ENCODE peak calls at places on chromosomes 3 and 15, in eight cellular contexts. B, L, Y, I, F, S, C and Z are unnamed samples.

GRCh38 chr3:35936571-35936970 is 297.2 kb downstream of the ARPP21 start:
- DNase-seq in B (peak), L (no peak), Y (peak), I (no peak), F (no peak), S (no peak), C (peak), Z (no peak)

GRCh38 chr3:118943597-118943996 is 91.0 kb downstream of the IGSF11 start:
- DNase-seq in B (no peak), L (no peak), Y (no peak), I (peak), F (peak), S (no peak), C (no peak), Z (no peak)

GRCh38 chr3:133466531-133467386 is 66.9 kb downstream of the BFSP2 start:
- DNase-seq in B (no peak), L (no peak), Y (no peak), I (no peak), F (no peak), S (no peak), C (peak), Z (no peak)

GRCh38 chr3:108127301-108127988 is 36.6 kb upstream of the CD47 start:
- DNase-seq in B (no peak), L (peak), Y (no peak), I (peak), F (no peak), S (peak), C (no peak), Z (peak)

GRCh38 chr15:66655511-66655910 is 46.5 kb upstream of the SMAD6 start:
- DNase-seq in B (no peak), L (no peak), Y (no peak), I (no peak), F (no peak), S (no peak), C (no peak), Z (peak)

GRCh38 chr3:97692406-97692805 is 72.2 kb upstream of the ARL6 start:
- DNase-seq in B (no peak), L (no peak), Y (no peak), I (no peak), F (no peak), S (no peak), C (no peak), Z (no peak)

GRCh38 chr3:73874596-73874995 is 249.9 kb upstream of the PDZRN3 start:
- DNase-seq in B (no peak), L (no peak), Y (no peak), I (peak), F (peak), S (no peak), C (no peak), Z (no peak)

GRCh38 chr15:92880796-92881569 is 19.1 kb upstream of the CHD2 start:
- DNase-seq in B (no peak), L (no peak), Y (no peak), I (no peak), F (no peak), S (no peak), C (no peak), Z (no peak)

GRCh38 chr3:18382760-18383369 is 42.3 kb downstream of the SATB1 start:
- DNase-seq in B (no peak), L (no peak), Y (no peak), I (no peak), F (no peak), S (no peak), C (no peak), Z (no peak)

GRCh38 chr3:182258538-182259177 is 534.6 kb upstream of the ATP11B start:
- DNase-seq in B (peak), L (no peak), Y (no peak), I (peak), F (peak), S (no peak), C (no peak), Z (no peak)

GRCh38 chr15:37014137-37014536 is 86.2 kb downstream of the MEIS2 start:
- DNase-seq in B (peak), L (no peak), Y (no peak), I (no peak), F (no peak), S (no peak), C (no peak), Z (no peak)

GRCh38 chr3:131998027-131998426 is 36.8 kb downstream of the CPNE4 start:
- DNase-seq in B (no peak), L (no peak), Y (no peak), I (no peak), F (no peak), S (no peak), C (no peak), Z (no peak)

GRCh38 chr3:160822931-160823330 is 66.9 kb downstream of the PPM1L start:
- DNase-seq in B (no peak), L (no peak), Y (no peak), I (no peak), F (peak), S (no peak), C (peak), Z (no peak)

GRCh38 chr15:95025924-95026728 is 794.8 kb downstream of the MCTP2 start:
- DNase-seq in B (peak), L (no peak), Y (peak), I (no peak), F (peak), S (no peak), C (peak), Z (no peak)

GRCh38 chr15:40900256-40901052 is 6.2 kb downstream of the VPS18 start:
- DNase-seq in B (no peak), L (no peak), Y (no peak), I (no peak), F (no peak), S (no peak), C (no peak), Z (peak)

GRCh38 chr3:133472242-133472641 is 72.4 kb downstream of the BFSP2 start:
- DNase-seq in B (peak), L (no peak), Y (peak), I (no peak), F (no peak), S (no peak), C (peak), Z (no peak)

GRCh38 chr3:133733226-133733625 is 13.0 kb upstream of the TF start:
- DNase-seq in B (no peak), L (no peak), Y (no peak), I (no peak), F (no peak), S (no peak), C (no peak), Z (no peak)

GRCh38 chr15:34217587-34218225 is 7.1 kb upstream of the EMC4 start:
- DNase-seq in B (peak), L (no peak), Y (peak), I (no peak), F (no peak), S (no peak), C (no peak), Z (no peak)

GRCh38 chr3:9142346-9142745 is 107.1 kb downstream of the SRGAP3 start:
- DNase-seq in B (no peak), L (no peak), Y (no peak), I (no peak), F (peak), S (no peak), C (peak), Z (no peak)

GRCh38 chr15:59828871-59829270 is 139.8 kb upstream of the BNIP2 start:
- DNase-seq in B (no peak), L (no peak), Y (no peak), I (no peak), F (no peak), S (no peak), C (no peak), Z (no peak)

GRCh38 chr3:136664771-136665170 is 87.4 kb downstream of the STAG1 start:
- DNase-seq in B (peak), L (no peak), Y (no peak), I (no peak), F (no peak), S (no peak), C (no peak), Z (no peak)

GRCh38 chr15:97567411-97567810 is 393.1 kb upstream of the ARRDC4 start:
- DNase-seq in B (no peak), L (no peak), Y (no peak), I (no peak), F (no peak), S (no peak), C (no peak), Z (no peak)

GRCh38 chr15:33111051-33111451 is 83.5 kb downstream of the FMN1 start:
- DNase-seq in B (no peak), L (no peak), Y (peak), I (no peak), F (no peak), S (no peak), C (no peak), Z (no peak)

GRCh38 chr3:43503067-43503728 is 118.6 kb downstream of the ANO10 start:
- DNase-seq in B (peak), L (no peak), Y (no peak), I (no peak), F (peak), S (no peak), C (peak), Z (no peak)

GRCh38 chr3:113241292-113242033 is 30.1 kb downstream of the BOC start:
- DNase-seq in B (no peak), L (no peak), Y (no peak), I (no peak), F (no peak), S (no peak), C (no peak), Z (no peak)

GRCh38 chr3:153373571-153373970 is 211.5 kb downstream of the RAP2B start:
- DNase-seq in B (no peak), L (no peak), Y (no peak), I (no peak), F (no peak), S (no peak), C (no peak), Z (no peak)

GRCh38 chr15:39181901-39182300 is 399.0 kb upstream of the THBS1 start:
- DNase-seq in B (peak), L (no peak), Y (peak), I (no peak), F (no peak), S (no peak), C (peak), Z (no peak)

GRCh38 chr3:130835483-130835882 is 58.4 kb upstream of the ATP2C1 start:
- DNase-seq in B (peak), L (no peak), Y (no peak), I (no peak), F (no peak), S (no peak), C (peak), Z (no peak)

GRCh38 chr3:58526124-58526957 is 10.6 kb downstream of the ACOX2 start:
- DNase-seq in B (peak), L (no peak), Y (peak), I (no peak), F (no peak), S (no peak), C (peak), Z (no peak)

GRCh38 chr3:53236112-53236841 is 19.5 kb downstream of the TKT start:
- DNase-seq in B (peak), L (no peak), Y (peak), I (no peak), F (no peak), S (no peak), C (peak), Z (peak)

GRCh38 chr15:75329571-75329970 is 6.3 kb upstream of the COMMD4 start:
- DNase-seq in B (no peak), L (no peak), Y (no peak), I (no peak), F (no peak), S (no peak), C (no peak), Z (no peak)

GRCh38 chr15:78854973-78855372 is 17.7 kb upstream of the MORF4L1 start:
- DNase-seq in B (no peak), L (no peak), Y (no peak), I (no peak), F (no peak), S (no peak), C (no peak), Z (no peak)

GRCh38 chr3:72295974-72296450 is 511.1 kb upstream of the PROK2 start:
- DNase-seq in B (no peak), L (no peak), Y (no peak), I (no peak), F (no peak), S (no peak), C (no peak), Z (peak)

GRCh38 chr15:28269097-28269496 is 52.9 kb downstream of the HERC2 start:
- DNase-seq in B (peak), L (no peak), Y (peak), I (no peak), F (no peak), S (no peak), C (no peak), Z (no peak)